ENCODE peak calls at places on chromosomes 16 and 17, in ten cellular contexts. K, R, D, V, Q, T, N, M, W and C are unnamed samples.

GRCh38 chr17:77861133-77861695 is 97.3 kb upstream of the TNRC6C start:
- DNase-seq in K (no peak), R (no peak), D (no peak), V (no peak), Q (no peak), T (no peak), N (no peak), M (no peak), W (no peak), C (no peak)

GRCh38 chr17:37065486-37066321 is 117.0 kb downstream of the AATF start:
- DNase-seq in K (no peak), R (no peak), D (no peak), V (no peak), Q (no peak), T (no peak), N (no peak), M (no peak), W (no peak), C (no peak)

GRCh38 chr16:6160871-6161270 is 1063.3 kb upstream of the EEF2KMT start:
- DNase-seq in K (no peak), R (no peak), D (peak; percentile 73), V (no peak), Q (no peak), T (no peak), N (no peak), M (no peak), W (no peak), C (no peak)

GRCh38 chr16:3938471-3938842 is 57.9 kb upstream of the CREBBP start:
- DNase-seq in K (no peak), R (no peak), D (no peak), V (no peak), Q (no peak), T (no peak), N (no peak), M (no peak), W (no peak), C (peak; percentile 17)

GRCh38 chr17:3552916-3553315 is 4.7 kb downstream of the TRPV3 start:
- DNase-seq in K (no peak), R (no peak), D (no peak), V (no peak), Q (no peak), T (no peak), N (no peak), M (no peak), W (no peak), C (no peak)

GRCh38 chr17:28763137-28763799 is 19.5 kb downstream of the TRAF4 start:
- DNase-seq in K (no peak), R (no peak), D (no peak), V (no peak), Q (no peak), T (no peak), N (no peak), M (no peak), W (no peak), C (no peak)

GRCh38 chr17:75406222-75406615 is 741 bp upstream of the GRB2 start:
- DNase-seq in K (peak; percentile 35), R (no peak), D (peak; percentile 22), V (peak; percentile 33), Q (peak; percentile 81), T (no peak), N (no peak), M (no peak), W (no peak), C (peak; percentile 56)

GRCh38 chr16:79250457-79251098 is 350.0 kb downstream of the MAF start:
- DNase-seq in K (no peak), R (no peak), D (no peak), V (no peak), Q (no peak), T (no peak), N (no peak), M (no peak), W (no peak), C (no peak)

GRCh38 chr16:73053379-73054130 is 5.6 kb upstream of the ZFHX3 start:
- DNase-seq in K (peak; percentile 78), R (no peak), D (peak; percentile 86), V (no peak), Q (no peak), T (no peak), N (peak; percentile 75), M (no peak), W (no peak), C (no peak)

GRCh38 chr17:57372156-57372555 is 115.8 kb downstream of the MSI2 start:
- DNase-seq in K (peak; percentile 52), R (no peak), D (peak; percentile 75), V (peak; percentile 28), Q (no peak), T (no peak), N (peak; percentile 66), M (no peak), W (no peak), C (peak; percentile 9)

GRCh38 chr17:7558544-7559306 is at the start of gene TNFSF13:
- DNase-seq in K (no peak), R (no peak), D (no peak), V (no peak), Q (no peak), T (no peak), N (no peak), M (peak; percentile 73), W (no peak), C (no peak)

GRCh38 chr17:35051579-35052239 is 11.8 kb downstream of the RFFL start:
- DNase-seq in K (peak; percentile 61), R (no peak), D (no peak), V (peak; percentile 50), Q (no peak), T (no peak), N (peak; percentile 19), M (no peak), W (peak; percentile 56), C (peak; percentile 19)

GRCh38 chr16:23833960-23834685 is 1.7 kb upstream of the PRKCB start:
- DNase-seq in K (no peak), R (no peak), D (no peak), V (no peak), Q (no peak), T (no peak), N (no peak), M (no peak), W (no peak), C (no peak)

GRCh38 chr17:10052414-10052813 is 146.0 kb downstream of the GAS7 start:
- DNase-seq in K (no peak), R (no peak), D (no peak), V (no peak), Q (no peak), T (no peak), N (no peak), M (no peak), W (no peak), C (no peak)

GRCh38 chr17:46730679-46731078 is 87.8 kb downstream of the WNT3 start:
- DNase-seq in K (no peak), R (no peak), D (no peak), V (no peak), Q (no peak), T (no peak), N (no peak), M (no peak), W (no peak), C (no peak)

GRCh38 chr17:74738051-74738996 is 1.3 kb downstream of the RAB37 start:
- DNase-seq in K (no peak), R (peak; percentile 62), D (no peak), V (no peak), Q (no peak), T (peak; percentile 61), N (no peak), M (peak; percentile 65), W (peak; percentile 81), C (no peak)

GRCh38 chr17:46766493-46767491 is 51.7 kb downstream of the WNT3 start:
- DNase-seq in K (no peak), R (no peak), D (no peak), V (no peak), Q (no peak), T (no peak), N (no peak), M (peak; percentile 18), W (no peak), C (no peak)

GRCh38 chr16:3173892-3174617 is 13.9 kb upstream of the OR1F1 start:
- DNase-seq in K (no peak), R (no peak), D (peak; percentile 47), V (no peak), Q (no peak), T (no peak), N (no peak), M (no peak), W (no peak), C (peak; percentile 22)

GRCh38 chr17:34225046-34225445 is 30.0 kb upstream of the CCL2 start:
- DNase-seq in K (no peak), R (no peak), D (no peak), V (no peak), Q (no peak), T (no peak), N (no peak), M (no peak), W (no peak), C (no peak)

GRCh38 chr16:28274676-28275075 is 17.6 kb upstream of the SBK1 start:
- DNase-seq in K (no peak), R (no peak), D (no peak), V (no peak), Q (no peak), T (no peak), N (no peak), M (no peak), W (no peak), C (no peak)

GRCh38 chr16:1708768-1709180 is 2.8 kb downstream of the MAPK8IP3 start:
- DNase-seq in K (peak; percentile 77), R (no peak), D (no peak), V (no peak), Q (no peak), T (no peak), N (peak; percentile 86), M (no peak), W (no peak), C (peak; percentile 83)

GRCh38 chr17:64273006-64273405 is 9.9 kb upstream of the TEX2 start:
- DNase-seq in K (no peak), R (no peak), D (no peak), V (no peak), Q (no peak), T (no peak), N (no peak), M (no peak), W (no peak), C (no peak)

GRCh38 chr17:17518019-17518418 is 21.8 kb upstream of the RASD1 start:
- DNase-seq in K (no peak), R (no peak), D (no peak), V (no peak), Q (no peak), T (no peak), N (no peak), M (no peak), W (no peak), C (no peak)